ENCODE peak calls at places on chromosome 17, in six cellular contexts. V is RWPE1, R is EH, E is lung microvascular endothelial cell, U is Calu3, H is posterior cingulate gyrus. A is an unnamed sample.

GRCh38 chr17:38358586-38359513 is 7.2 kb downstream of the SOCS7 start:
- DNase-seq in R (peak), V (no peak), E (no peak), U (no peak), H (no peak), A (no peak)

GRCh38 chr17:48909796-48910195 is 1.6 kb downstream of the UBE2Z start:
- DNase-seq in V (no peak), H (no peak), R (no peak), U (no peak), E (peak), A (no peak)

GRCh38 chr17:14910916-14911315 is 354.2 kb downstream of the PMP22 start:
- DNase-seq in E (no peak), V (peak), R (no peak), H (no peak), U (no peak), A (no peak)

GRCh38 chr17:46851029-46851741 is at the start of gene WNT9B:
- DNase-seq in H (no peak), U (peak), E (peak), R (peak), V (peak), A (peak)

GRCh38 chr17:63682441-63682840 is 17.5 kb downstream of the LIMD2 start:
- DNase-seq in U (no peak), H (no peak), E (no peak), V (no peak), R (no peak), A (no peak)

GRCh38 chr17:53655591-53655990 is 167.1 kb upstream of the KIF2B start:
- DNase-seq in E (no peak), R (peak), H (no peak), U (no peak), V (peak), A (no peak)

GRCh38 chr17:12342609-12343248 is 322.1 kb downstream of the MAP2K4 start:
- DNase-seq in V (no peak), E (no peak), H (no peak), R (peak), U (peak), A (peak)

GRCh38 chr17:40168262-40168832 is 8.9 kb upstream of the RAPGEFL1 start:
- DNase-seq in R (peak), E (peak), V (peak), H (peak), U (peak), A (no peak)

GRCh38 chr17:7579001-7579838 is at the start of gene CD68:
- DNase-seq in E (peak), V (peak), R (peak), H (peak), U (peak), A (no peak)

GRCh38 chr17:2704890-2705248 is 6.7 kb downstream of the CLUH start:
- DNase-seq in R (no peak), E (no peak), V (no peak), U (no peak), H (no peak), A (peak)

GRCh38 chr17:69150333-69150732 is 8.6 kb upstream of the ABCA6 start:
- DNase-seq in V (no peak), R (no peak), E (no peak), H (no peak), U (no peak), A (no peak)

GRCh38 chr17:44543213-44543904 is 13.9 kb upstream of the FZD2 start:
- DNase-seq in U (peak), E (no peak), R (peak), V (peak), H (no peak), A (peak)

GRCh38 chr17:61410555-61411089 is 11.0 kb downstream of the TBX2 start:
- DNase-seq in H (peak), E (peak), R (peak), U (no peak), V (no peak), A (peak)

GRCh38 chr17:59266748-59267147 is 46.4 kb downstream of the GDPD1 start:
- DNase-seq in U (no peak), R (no peak), H (no peak), V (no peak), E (no peak), A (no peak)

GRCh38 chr17:66702106-66702936 is 132.6 kb upstream of the CACNG5 start:
- DNase-seq in R (no peak), U (no peak), V (peak), H (no peak), E (no peak), A (no peak)

GRCh38 chr17:7435676-7436555 is 681 bp downstream of the TMEM102 start:
- DNase-seq in R (peak), V (peak), U (peak), H (no peak), E (peak), A (peak)

GRCh38 chr17:28834420-28834819 is 8.2 kb downstream of the FAM222B start:
- DNase-seq in E (no peak), R (no peak), U (no peak), V (no peak), H (no peak), A (no peak)

GRCh38 chr17:42472709-42473521 is 14.2 kb downstream of the ATP6V0A1 start:
- DNase-seq in U (no peak), H (no peak), R (peak), E (no peak), V (peak), A (no peak)

GRCh38 chr17:3827124-3827773 is 18.8 kb downstream of the NCBP3 start:
- DNase-seq in V (peak), R (peak), H (peak), E (peak), U (peak), A (peak)

GRCh38 chr17:81579298-81579697 is 27.1 kb upstream of the FAAP100 start:
- DNase-seq in R (no peak), U (no peak), V (no peak), E (no peak), H (no peak), A (no peak)